ENCODE peak calls at places on chromosomes 7 and 10, in four cellular contexts. J, N, H and X are unnamed samples.

GRCh38 chr10:47206449-47207279 is 93.3 kb upstream of the GDF10 start:
- DNase-seq in J (no peak), N (no peak), H (peak), X (no peak)

GRCh38 chr10:30974355-30974754 is 57.3 kb downstream of the ZNF438 start:
- DNase-seq in J (no peak), N (no peak), H (no peak), X (peak)

GRCh38 chr10:74103560-74104248 is 46.9 kb downstream of the AP3M1 start:
- DNase-seq in J (no peak), N (no peak), H (peak), X (peak)

GRCh38 chr7:155974186-155974897 is 162.1 kb upstream of the SHH start:
- DNase-seq in J (peak), N (no peak), H (no peak), X (no peak)

GRCh38 chr7:471191-471865 is 48.3 kb downstream of the PDGFA start:
- DNase-seq in J (no peak), N (no peak), H (no peak), X (no peak)

GRCh38 chr7:117793496-117793895 is 79.7 kb downstream of the CTTNBP2 start:
- DNase-seq in J (no peak), N (no peak), H (no peak), X (no peak)

GRCh38 chr7:87548123-87548919 is 52.4 kb downstream of the ABCB1 start:
- DNase-seq in J (no peak), N (no peak), H (no peak), X (no peak)

GRCh38 chr10:95377950-95378349 is 87.1 kb upstream of the PDLIM1 start:
- DNase-seq in J (no peak), N (no peak), H (no peak), X (no peak)

GRCh38 chr10:129605986-129606518 is 139.0 kb downstream of the MGMT start:
- DNase-seq in J (no peak), N (no peak), H (no peak), X (no peak)

GRCh38 chr7:133354546-133355324 is 101.9 kb downstream of the EXOC4 start:
- DNase-seq in J (no peak), N (no peak), H (peak), X (peak)

GRCh38 chr7:46162582-46162981 is 241.5 kb upstream of the IGFBP3 start:
- DNase-seq in J (no peak), N (no peak), H (no peak), X (no peak)

GRCh38 chr7:4077980-4078379 is 604.1 kb upstream of the FOXK1 start:
- DNase-seq in J (no peak), N (no peak), H (no peak), X (no peak)

GRCh38 chr10:118522791-118523498 is 72.5 kb downstream of the PRLHR start:
- DNase-seq in J (no peak), N (no peak), H (peak), X (no peak)

GRCh38 chr7:142745783-142746182 is 3.5 kb upstream of the PRSS1 start:
- DNase-seq in J (no peak), N (peak), H (no peak), X (no peak)

GRCh38 chr7:106041140-106041717 is 70.9 kb downstream of the SYPL1 start:
- DNase-seq in J (no peak), N (peak), H (no peak), X (no peak)

GRCh38 chr7:139230484-139230773 is 608 bp upstream of the UBN2 start:
- DNase-seq in J (no peak), N (no peak), H (no peak), X (no peak)

GRCh38 chr10:89516149-89516832 is 19.1 kb downstream of the SLC16A12 start:
- DNase-seq in J (peak), N (peak), H (peak), X (peak)

GRCh38 chr7:96204601-96205000 is 117.3 kb downstream of the SLC25A13 start:
- DNase-seq in J (no peak), N (no peak), H (no peak), X (no peak)

GRCh38 chr10:119368991-119369869 is 161.9 kb downstream of the GRK5 start:
- DNase-seq in J (no peak), N (peak), H (no peak), X (peak)

GRCh38 chr10:99461230-99461629 is 30.8 kb upstream of the GOT1 start:
- DNase-seq in J (no peak), N (no peak), H (no peak), X (peak)

GRCh38 chr10:101226888-101227736 is 2.2 kb downstream of the LBX1 start:
- DNase-seq in J (no peak), N (no peak), H (no peak), X (no peak)
- H3K4me3 ChIP-seq in J (peak), N (no peak), H (peak), X (no peak)

GRCh38 chr10:94232711-94233383 is 129.9 kb downstream of the NOC3L start:
- DNase-seq in J (no peak), N (peak), H (no peak), X (no peak)
- TF ChIP-seq CTCF in J (no peak), N (peak), H (no peak), X (no peak)

DNA sequence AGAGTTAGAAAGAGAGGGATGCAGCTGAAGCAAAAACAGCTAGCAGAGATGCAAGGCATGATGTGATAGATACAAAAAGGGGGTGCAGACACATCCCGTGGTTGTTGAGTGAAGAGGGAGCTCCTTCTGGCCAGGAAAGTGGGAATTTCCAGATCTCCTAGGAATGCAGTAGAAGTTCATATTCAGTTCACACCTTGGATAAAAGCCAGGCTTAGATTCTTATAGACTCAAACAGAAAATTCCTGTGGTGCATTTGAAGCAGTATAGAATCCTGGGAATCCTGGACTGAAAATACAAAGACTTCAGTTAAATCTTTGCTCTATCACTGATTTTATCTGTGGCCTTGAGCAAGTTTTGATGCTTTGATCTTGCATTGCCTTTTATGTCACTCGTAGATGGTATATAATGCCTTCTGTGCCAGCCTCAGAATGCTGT is 33.9 kb downstream of the SGPL1 start:
- DNase-seq in J (no peak), N (no peak), H (peak), X (peak)
- H3K4me3 ChIP-seq in J (no peak), N (no peak), H (no peak), X (no peak)

DNA sequence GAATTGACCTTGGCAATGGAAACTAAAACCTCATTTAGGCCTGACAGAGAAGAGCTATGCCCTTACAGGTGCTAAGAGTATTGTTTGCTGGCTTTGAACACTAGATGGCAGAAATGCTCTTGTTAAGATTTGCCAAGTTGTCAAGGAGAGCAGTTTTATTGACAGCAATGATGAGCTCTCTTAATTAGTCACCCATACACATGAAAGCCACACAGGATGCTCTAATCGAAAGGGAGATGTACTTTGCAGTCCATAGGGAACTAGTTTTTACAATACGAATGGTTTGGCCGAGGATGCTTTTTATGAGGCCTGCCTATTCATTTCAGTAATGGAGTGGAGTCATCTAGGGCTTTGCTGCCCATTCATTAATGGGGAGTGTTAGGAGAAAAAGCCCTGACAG is 45.4 kb upstream of the MBL2 start:
- DNase-seq in J (no peak), N (no peak), H (peak), X (peak)
- TF ChIP-seq CTCF in J (no peak), N (no peak), H (peak), X (peak)

DNA sequence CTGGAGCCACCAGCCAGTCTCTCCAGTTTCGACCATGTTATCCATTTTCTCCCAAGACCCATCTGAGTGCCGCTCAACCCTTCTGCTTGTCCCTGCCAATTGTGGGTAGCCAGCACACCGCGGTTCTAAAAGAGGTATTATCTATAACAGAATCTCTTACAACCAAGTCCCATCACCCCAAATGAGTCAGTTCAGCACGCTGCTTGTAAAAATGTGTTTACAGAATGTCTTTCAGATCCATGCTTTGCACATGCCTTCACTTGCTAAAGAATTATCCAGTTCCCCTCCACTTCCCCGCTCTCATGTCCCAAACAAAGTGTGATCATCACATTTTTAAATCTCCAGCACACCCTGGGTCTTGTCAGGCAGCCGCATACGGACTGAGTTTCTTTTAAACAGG is 29.6 kb upstream of the FGFR2 start:
- DNase-seq in J (no peak), N (no peak), H (no peak), X (no peak)
- H3K4me3 ChIP-seq in J (no peak), N (no peak), H (no peak), X (no peak)

GRCh38 chr10:84076540-84077195 is 62.6 kb upstream of the GHITM start:
- DNase-seq in J (no peak), N (no peak), H (peak), X (peak)
- TF ChIP-seq CTCF in J (no peak), N (no peak), H (peak), X (peak)

GRCh38 chr10:105615986-105616385 is 974.9 kb downstream of the SORCS3 start:
- DNase-seq in J (no peak), N (no peak), H (no peak), X (no peak)
- H3K4me3 ChIP-seq in J (no peak), N (no peak), H (no peak), X (no peak)